ENCODE peak calls at places on chromosomes 3 and 15, in seven cellular contexts. F is hepatic stellate cell, T is GM20000, B is right atrium auricular region, G is T1000, W is progenitor cell of endocrine pancreas, I is activated T-cell treated with anti-CD3 and anti-CD28 coated beads for 48 hours. V is an unnamed sample.
A peak's percentile ranks its signal among the peaks of the same experiment; 100 is the strongest.

GRCh38 chr15:73965094-73965729 is 26.9 kb downstream of the STOML1 start:
- DNase-seq in F (no peak), T (no peak), B (no peak), G (no peak), W (no peak), I (peak; percentile 58), V (no peak)

GRCh38 chr3:15815696-15816095 is 17.9 kb upstream of the ANKRD28 start:
- DNase-seq in F (no peak), T (peak; percentile 10), B (no peak), G (no peak), W (no peak), I (no peak), V (no peak)

GRCh38 chr3:142022381-142022780 is 127.0 kb downstream of the TFDP2 start:
- DNase-seq in F (no peak), T (peak; percentile 29), B (no peak), G (no peak), W (no peak), I (no peak), V (no peak)

GRCh38 chr3:113240841-113241240 is 29.5 kb downstream of the BOC start:
- DNase-seq in F (no peak), T (no peak), B (no peak), G (no peak), W (no peak), I (no peak), V (no peak)

GRCh38 chr3:152745677-152746076 is 89.3 kb upstream of the P2RY1 start:
- DNase-seq in F (no peak), T (no peak), B (no peak), G (no peak), W (no peak), I (no peak), V (no peak)

GRCh38 chr3:78610462-78611125 is 1157.2 kb downstream of the ROBO1 start:
- DNase-seq in F (no peak), T (no peak), B (no peak), G (no peak), W (no peak), I (no peak), V (no peak)

GRCh38 chr15:42092666-42093445 is 1.5 kb downstream of the PLA2G4D start:
- DNase-seq in F (no peak), T (no peak), B (peak; percentile 40), G (no peak), W (no peak), I (no peak), V (peak; percentile 81)

GRCh38 chr3:13544293-13544831 is 4.6 kb upstream of the FBLN2 start:
- DNase-seq in F (peak; percentile 73), T (no peak), B (no peak), G (peak; percentile 57), W (no peak), I (peak; percentile 55), V (no peak)

GRCh38 chr3:158672293-158673176 is at the start of gene LXN:
- DNase-seq in F (peak; percentile 81), T (peak; percentile 87), B (peak; percentile 79), G (no peak), W (peak; percentile 79), I (peak; percentile 74), V (peak; percentile 94)

GRCh38 chr3:151976211-151977050 is 103.0 kb downstream of the SUCNR1 start:
- DNase-seq in F (peak; percentile 67), T (no peak), B (no peak), G (peak; percentile 15), W (no peak), I (no peak), V (no peak)

GRCh38 chr3:48989126-48989795 is 780 bp upstream of the P4HTM start:
- DNase-seq in F (no peak), T (no peak), B (no peak), G (no peak), W (no peak), I (no peak), V (no peak)

GRCh38 chr3:139534444-139534812 is 5.1 kb downstream of the RBP1 start:
- DNase-seq in F (no peak), T (no peak), B (no peak), G (peak; percentile 66), W (no peak), I (no peak), V (no peak)

GRCh38 chr3:13233487-13234154 is 160.4 kb upstream of the IQSEC1 start:
- DNase-seq in F (no peak), T (no peak), B (no peak), G (no peak), W (no peak), I (no peak), V (no peak)

GRCh38 chr3:183688869-183689268 is 8.7 kb upstream of the YEATS2 start:
- DNase-seq in F (no peak), T (no peak), B (no peak), G (no peak), W (no peak), I (no peak), V (no peak)

GRCh38 chr15:52424856-52425431 is 103.7 kb downstream of the MYO5A start:
- DNase-seq in F (no peak), T (no peak), B (no peak), G (no peak), W (no peak), I (no peak), V (no peak)

GRCh38 chr15:64430000-64430735 is 30.2 kb upstream of the ZNF609 start:
- DNase-seq in F (peak; percentile 30), T (peak; percentile 24), B (no peak), G (no peak), W (no peak), I (no peak), V (no peak)

GRCh38 chr3:58351920-58352319 is 19.2 kb downstream of the PXK start:
- DNase-seq in F (no peak), T (no peak), B (peak; percentile 46), G (no peak), W (no peak), I (no peak), V (no peak)

GRCh38 chr3:4986611-4987373 is 7.6 kb downstream of the BHLHE40 start:
- DNase-seq in F (peak; percentile 86), T (peak; percentile 73), B (peak; percentile 99), G (peak; percentile 96), W (peak; percentile 81), I (peak; percentile 72), V (peak; percentile 99)

GRCh38 chr3:51622868-51623267 is 48.2 kb upstream of the TEX264 start:
- DNase-seq in F (no peak), T (no peak), B (no peak), G (no peak), W (no peak), I (no peak), V (no peak)

GRCh38 chr3:158152186-158152585 is 42.3 kb downstream of the RSRC1 start:
- DNase-seq in F (peak; percentile 2), T (peak; percentile 4), B (no peak), G (no peak), W (no peak), I (no peak), V (no peak)

GRCh38 chr15:84844964-84845363 is 27.8 kb downstream of the ALPK3 start:
- DNase-seq in F (no peak), T (no peak), B (no peak), G (no peak), W (no peak), I (no peak), V (no peak)

GRCh38 chr15:64749999-64750657 is 25.3 kb downstream of the RBPMS2 start:
- DNase-seq in F (peak; percentile 81), T (no peak), B (peak; percentile 68), G (no peak), W (no peak), I (no peak), V (no peak)

GRCh38 chr15:66842710-66843441 is 140.8 kb downstream of the SMAD6 start:
- DNase-seq in F (peak; percentile 86), T (no peak), B (peak; percentile 93), G (peak; percentile 29), W (no peak), I (no peak), V (no peak)

GRCh38 chr3:151426337-151426648 is 34.6 kb downstream of the IGSF10 start:
- DNase-seq in F (no peak), T (peak; percentile 30), B (no peak), G (no peak), W (no peak), I (no peak), V (no peak)

GRCh38 chr3:143822374-143822773 is 25.9 kb downstream of the SLC9A9 start:
- DNase-seq in F (no peak), T (no peak), B (no peak), G (no peak), W (no peak), I (no peak), V (no peak)

GRCh38 chr3:127560051-127560787 is 30.3 kb downstream of the TPRA1 start:
- DNase-seq in F (no peak), T (no peak), B (no peak), G (no peak), W (no peak), I (no peak), V (no peak)

GRCh38 chr15:31279221-31280036 is 47.2 kb upstream of the KLF13 start:
- DNase-seq in F (no peak), T (no peak), B (peak; percentile 53), G (no peak), W (no peak), I (no peak), V (peak; percentile 66)

GRCh38 chr3:101155828-101156227 is 162.6 kb upstream of the ABI3BP start:
- DNase-seq in F (no peak), T (no peak), B (no peak), G (no peak), W (no peak), I (no peak), V (no peak)

GRCh38 chr15:35540885-35541284 is 5.1 kb downstream of the DPH6 start:
- DNase-seq in F (peak; percentile 8), T (no peak), B (no peak), G (no peak), W (no peak), I (no peak), V (no peak)

GRCh38 chr3:177746259-177747021 is 549.2 kb upstream of the TBL1XR1 start:
- DNase-seq in F (no peak), T (no peak), B (no peak), G (no peak), W (no peak), I (no peak), V (no peak)

GRCh38 chr3:102896851-102897621 is 462.2 kb downstream of the ZPLD1 start:
- DNase-seq in F (no peak), T (no peak), B (no peak), G (no peak), W (no peak), I (no peak), V (no peak)

GRCh38 chr3:12476238-12476897 is 7.9 kb upstream of the TSEN2 start:
- DNase-seq in F (peak; percentile 82), T (no peak), B (no peak), G (no peak), W (no peak), I (no peak), V (no peak)

GRCh38 chr3:52286777-52287110 is 884 bp upstream of the GLYCTK start:
- DNase-seq in F (no peak), T (no peak), B (no peak), G (no peak), W (no peak), I (no peak), V (no peak)

GRCh38 chr15:80953953-80954778 is 35.5 kb downstream of the MESD start:
- DNase-seq in F (no peak), T (no peak), B (peak; percentile 18), G (no peak), W (no peak), I (no peak), V (no peak)

GRCh38 chr15:61188168-61188567 is 40.9 kb downstream of the RORA start:
- DNase-seq in F (no peak), T (no peak), B (no peak), G (no peak), W (no peak), I (no peak), V (no peak)

GRCh38 chr3:40128169-40128568 is 181.3 kb upstream of the EIF1B start:
- DNase-seq in F (no peak), T (no peak), B (no peak), G (no peak), W (no peak), I (no peak), V (no peak)

GRCh38 chr3:197555281-197556261 is at the start of gene BDH1:
- DNase-seq in F (no peak), T (peak; percentile 84), B (no peak), G (no peak), W (peak; percentile 52), I (peak; percentile 77), V (no peak)

GRCh38 chr3:127456471-127457093 is 134.0 kb downstream of the TPRA1 start:
- DNase-seq in F (peak; percentile 66), T (no peak), B (no peak), G (no peak), W (no peak), I (no peak), V (no peak)

V was measured in esophagus muscularis mucosa.